ENCODE peak calls at places on chromosomes 6 and 20, in eight cellular contexts. One of them, this sample, is unnamed.

GRCh38 chr6:141077355-141078333 is 1055.1 kb upstream of the GJE1 start:
- DNase-seq in choroid plexus epithelial cell: peak; percentile 46
- DNase-seq in suprapubic skin: no peak
- DNase-seq in activated T-helper 1 cell treated with anti-CD3 and anti-CD28 coated beads, Interleukin-2, amount 50 U/mL, for 16 hours: no peak
- DNase-seq in Calu3: peak; percentile 32
- DNase-seq in PC-3: peak; percentile 47
- DNase-seq in ureter: no peak
- DNase-seq in hippocampal formation: no peak
- DNase-seq in this sample: no peak

GRCh38 chr6:113976806-113977205 is 5.9 kb upstream of the HDAC2 start:
- DNase-seq in choroid plexus epithelial cell: no peak
- DNase-seq in suprapubic skin: no peak
- DNase-seq in activated T-helper 1 cell treated with anti-CD3 and anti-CD28 coated beads, Interleukin-2, amount 50 U/mL, for 16 hours: no peak
- DNase-seq in Calu3: no peak
- DNase-seq in PC-3: no peak
- DNase-seq in ureter: no peak
- DNase-seq in hippocampal formation: no peak
- DNase-seq in this sample: no peak

GRCh38 chr6:113306552-113307145 is 550.5 kb upstream of the MARCKS start:
- DNase-seq in choroid plexus epithelial cell: peak; percentile 30
- DNase-seq in suprapubic skin: no peak
- DNase-seq in activated T-helper 1 cell treated with anti-CD3 and anti-CD28 coated beads, Interleukin-2, amount 50 U/mL, for 16 hours: no peak
- DNase-seq in Calu3: peak; percentile 81
- DNase-seq in PC-3: peak; percentile 68
- DNase-seq in ureter: no peak
- DNase-seq in hippocampal formation: no peak
- DNase-seq in this sample: no peak

GRCh38 chr6:22411408-22412105 is 114.7 kb upstream of the PRL start:
- DNase-seq in choroid plexus epithelial cell: peak; percentile 70
- DNase-seq in suprapubic skin: no peak
- DNase-seq in activated T-helper 1 cell treated with anti-CD3 and anti-CD28 coated beads, Interleukin-2, amount 50 U/mL, for 16 hours: no peak
- DNase-seq in Calu3: no peak
- DNase-seq in PC-3: no peak
- DNase-seq in ureter: no peak
- DNase-seq in hippocampal formation: no peak
- DNase-seq in this sample: no peak

GRCh38 chr6:115847671-115848070 is 213.0 kb downstream of the FRK start:
- DNase-seq in choroid plexus epithelial cell: no peak
- DNase-seq in suprapubic skin: no peak
- DNase-seq in activated T-helper 1 cell treated with anti-CD3 and anti-CD28 coated beads, Interleukin-2, amount 50 U/mL, for 16 hours: no peak
- DNase-seq in Calu3: no peak
- DNase-seq in PC-3: no peak
- DNase-seq in ureter: no peak
- DNase-seq in hippocampal formation: no peak
- DNase-seq in this sample: no peak

GRCh38 chr6:56708810-56709597 is 66.3 kb upstream of the DST start:
- DNase-seq in choroid plexus epithelial cell: peak; percentile 87
- DNase-seq in suprapubic skin: no peak
- DNase-seq in activated T-helper 1 cell treated with anti-CD3 and anti-CD28 coated beads, Interleukin-2, amount 50 U/mL, for 16 hours: no peak
- DNase-seq in Calu3: no peak
- DNase-seq in PC-3: peak; percentile 85
- DNase-seq in ureter: no peak
- DNase-seq in hippocampal formation: peak; percentile 71
- DNase-seq in this sample: no peak

GRCh38 chr6:145704153-145704781 is 31.1 kb downstream of the EPM2A start:
- DNase-seq in choroid plexus epithelial cell: peak; percentile 44
- DNase-seq in suprapubic skin: no peak
- DNase-seq in activated T-helper 1 cell treated with anti-CD3 and anti-CD28 coated beads, Interleukin-2, amount 50 U/mL, for 16 hours: no peak
- DNase-seq in Calu3: no peak
- DNase-seq in PC-3: peak; percentile 45
- DNase-seq in ureter: no peak
- DNase-seq in hippocampal formation: no peak
- DNase-seq in this sample: no peak

GRCh38 chr6:25652007-25652515 is at the start of gene SCGN:
- DNase-seq in choroid plexus epithelial cell: peak; percentile 68
- DNase-seq in suprapubic skin: peak; percentile 83
- DNase-seq in activated T-helper 1 cell treated with anti-CD3 and anti-CD28 coated beads, Interleukin-2, amount 50 U/mL, for 16 hours: no peak
- DNase-seq in Calu3: peak; percentile 88
- DNase-seq in PC-3: peak; percentile 58
- DNase-seq in ureter: peak; percentile 66
- DNase-seq in hippocampal formation: no peak
- DNase-seq in this sample: no peak

GRCh38 chr6:141685416-141685815 is 447.3 kb upstream of the GJE1 start:
- DNase-seq in choroid plexus epithelial cell: peak; percentile 14
- DNase-seq in suprapubic skin: no peak
- DNase-seq in activated T-helper 1 cell treated with anti-CD3 and anti-CD28 coated beads, Interleukin-2, amount 50 U/mL, for 16 hours: no peak
- DNase-seq in Calu3: no peak
- DNase-seq in PC-3: no peak
- DNase-seq in ureter: no peak
- DNase-seq in hippocampal formation: no peak
- DNase-seq in this sample: no peak

GRCh38 chr6:136927313-136927712 is 5.2 kb downstream of the SLC35D3 start:
- DNase-seq in choroid plexus epithelial cell: peak; percentile 53
- DNase-seq in suprapubic skin: no peak
- DNase-seq in activated T-helper 1 cell treated with anti-CD3 and anti-CD28 coated beads, Interleukin-2, amount 50 U/mL, for 16 hours: no peak
- DNase-seq in Calu3: peak; percentile 37
- DNase-seq in PC-3: peak; percentile 6
- DNase-seq in ureter: no peak
- DNase-seq in hippocampal formation: no peak
- DNase-seq in this sample: no peak

GRCh38 chr6:163226836-163227485 is 187.6 kb upstream of the QKI start:
- DNase-seq in choroid plexus epithelial cell: peak; percentile 74
- DNase-seq in suprapubic skin: no peak
- DNase-seq in activated T-helper 1 cell treated with anti-CD3 and anti-CD28 coated beads, Interleukin-2, amount 50 U/mL, for 16 hours: no peak
- DNase-seq in Calu3: no peak
- DNase-seq in PC-3: peak; percentile 2
- DNase-seq in ureter: no peak
- DNase-seq in hippocampal formation: no peak
- DNase-seq in this sample: no peak

GRCh38 chr20:8151371-8151770 is 19.3 kb downstream of the PLCB1 start:
- DNase-seq in choroid plexus epithelial cell: peak; percentile 23
- DNase-seq in suprapubic skin: no peak
- DNase-seq in activated T-helper 1 cell treated with anti-CD3 and anti-CD28 coated beads, Interleukin-2, amount 50 U/mL, for 16 hours: no peak
- DNase-seq in Calu3: no peak
- DNase-seq in PC-3: no peak
- DNase-seq in ureter: no peak
- DNase-seq in hippocampal formation: no peak
- DNase-seq in this sample: no peak

GRCh38 chr6:170438402-170438753 is 114.7 kb downstream of the PSMB1 start:
- DNase-seq in choroid plexus epithelial cell: peak; percentile 99
- DNase-seq in suprapubic skin: peak; percentile 87
- DNase-seq in activated T-helper 1 cell treated with anti-CD3 and anti-CD28 coated beads, Interleukin-2, amount 50 U/mL, for 16 hours: no peak
- DNase-seq in Calu3: peak; percentile 75
- DNase-seq in PC-3: peak; percentile 95
- DNase-seq in ureter: peak; percentile 74
- DNase-seq in hippocampal formation: peak; percentile 55
- DNase-seq in this sample: peak; percentile 96

GRCh38 chr6:53593001-53593488 is 48.1 kb upstream of the GCLC start:
- DNase-seq in choroid plexus epithelial cell: peak; percentile 30
- DNase-seq in suprapubic skin: no peak
- DNase-seq in activated T-helper 1 cell treated with anti-CD3 and anti-CD28 coated beads, Interleukin-2, amount 50 U/mL, for 16 hours: no peak
- DNase-seq in Calu3: no peak
- DNase-seq in PC-3: peak; percentile 49
- DNase-seq in ureter: no peak
- DNase-seq in hippocampal formation: no peak
- DNase-seq in this sample: no peak

GRCh38 chr6:108799791-108800190 is 48.4 kb upstream of the ARMC2 start:
- DNase-seq in choroid plexus epithelial cell: no peak
- DNase-seq in suprapubic skin: no peak
- DNase-seq in activated T-helper 1 cell treated with anti-CD3 and anti-CD28 coated beads, Interleukin-2, amount 50 U/mL, for 16 hours: no peak
- DNase-seq in Calu3: no peak
- DNase-seq in PC-3: no peak
- DNase-seq in ureter: no peak
- DNase-seq in hippocampal formation: no peak
- DNase-seq in this sample: no peak

GRCh38 chr6:44304282-44305199 is 8.6 kb downstream of the AARS2 start:
- DNase-seq in choroid plexus epithelial cell: peak; percentile 61
- DNase-seq in suprapubic skin: no peak
- DNase-seq in activated T-helper 1 cell treated with anti-CD3 and anti-CD28 coated beads, Interleukin-2, amount 50 U/mL, for 16 hours: no peak
- DNase-seq in Calu3: peak; percentile 62
- DNase-seq in PC-3: peak; percentile 35
- DNase-seq in ureter: no peak
- DNase-seq in hippocampal formation: no peak
- DNase-seq in this sample: no peak

GRCh38 chr6:40778186-40778585 is 191.0 kb upstream of the LRFN2 start:
- DNase-seq in choroid plexus epithelial cell: peak; percentile 35
- DNase-seq in suprapubic skin: no peak
- DNase-seq in activated T-helper 1 cell treated with anti-CD3 and anti-CD28 coated beads, Interleukin-2, amount 50 U/mL, for 16 hours: no peak
- DNase-seq in Calu3: no peak
- DNase-seq in PC-3: peak; percentile 55
- DNase-seq in ureter: no peak
- DNase-seq in hippocampal formation: no peak
- DNase-seq in this sample: no peak

GRCh38 chr20:20549267-20549612 is 163.2 kb downstream of the RALGAPA2 start:
- DNase-seq in choroid plexus epithelial cell: no peak
- DNase-seq in suprapubic skin: no peak
- DNase-seq in activated T-helper 1 cell treated with anti-CD3 and anti-CD28 coated beads, Interleukin-2, amount 50 U/mL, for 16 hours: no peak
- DNase-seq in Calu3: no peak
- DNase-seq in PC-3: peak; percentile 70
- DNase-seq in ureter: no peak
- DNase-seq in hippocampal formation: no peak
- DNase-seq in this sample: no peak

GRCh38 chr6:37190159-37190535 is 20.2 kb downstream of the PIM1 start:
- DNase-seq in choroid plexus epithelial cell: peak; percentile 53
- DNase-seq in suprapubic skin: no peak
- DNase-seq in activated T-helper 1 cell treated with anti-CD3 and anti-CD28 coated beads, Interleukin-2, amount 50 U/mL, for 16 hours: no peak
- DNase-seq in Calu3: no peak
- DNase-seq in PC-3: no peak
- DNase-seq in ureter: no peak
- DNase-seq in hippocampal formation: no peak
- DNase-seq in this sample: no peak

GRCh38 chr20:61157301-61157700 is 94.8 kb upstream of the CDH4 start:
- DNase-seq in choroid plexus epithelial cell: no peak
- DNase-seq in suprapubic skin: no peak
- DNase-seq in activated T-helper 1 cell treated with anti-CD3 and anti-CD28 coated beads, Interleukin-2, amount 50 U/mL, for 16 hours: no peak
- DNase-seq in Calu3: no peak
- DNase-seq in PC-3: no peak
- DNase-seq in ureter: no peak
- DNase-seq in hippocampal formation: no peak
- DNase-seq in this sample: no peak

GRCh38 chr20:3430376-3431069 is 23.1 kb upstream of the DNAAF9 start:
- DNase-seq in choroid plexus epithelial cell: no peak
- DNase-seq in suprapubic skin: no peak
- DNase-seq in activated T-helper 1 cell treated with anti-CD3 and anti-CD28 coated beads, Interleukin-2, amount 50 U/mL, for 16 hours: no peak
- DNase-seq in Calu3: no peak
- DNase-seq in PC-3: no peak
- DNase-seq in ureter: no peak
- DNase-seq in hippocampal formation: no peak
- DNase-seq in this sample: no peak

GRCh38 chr20:39112196-39112743 is 150.1 kb downstream of the DHX35 start:
- DNase-seq in choroid plexus epithelial cell: peak; percentile 62
- DNase-seq in suprapubic skin: no peak
- DNase-seq in activated T-helper 1 cell treated with anti-CD3 and anti-CD28 coated beads, Interleukin-2, amount 50 U/mL, for 16 hours: no peak
- DNase-seq in Calu3: peak; percentile 80
- DNase-seq in PC-3: peak; percentile 51
- DNase-seq in ureter: no peak
- DNase-seq in hippocampal formation: no peak
- DNase-seq in this sample: peak; percentile 36

GRCh38 chr6:18823782-18824386 is 436.7 kb downstream of the RNF144B start:
- DNase-seq in choroid plexus epithelial cell: peak; percentile 33
- DNase-seq in suprapubic skin: no peak
- DNase-seq in activated T-helper 1 cell treated with anti-CD3 and anti-CD28 coated beads, Interleukin-2, amount 50 U/mL, for 16 hours: no peak
- DNase-seq in Calu3: peak; percentile 16
- DNase-seq in PC-3: peak; percentile 62
- DNase-seq in ureter: no peak
- DNase-seq in hippocampal formation: no peak
- DNase-seq in this sample: no peak

GRCh38 chr6:38133932-38134703 is 314.6 kb downstream of the ZFAND3 start:
- DNase-seq in choroid plexus epithelial cell: no peak
- DNase-seq in suprapubic skin: no peak
- DNase-seq in activated T-helper 1 cell treated with anti-CD3 and anti-CD28 coated beads, Interleukin-2, amount 50 U/mL, for 16 hours: no peak
- DNase-seq in Calu3: peak; percentile 17
- DNase-seq in PC-3: peak; percentile 81
- DNase-seq in ureter: no peak
- DNase-seq in hippocampal formation: no peak
- DNase-seq in this sample: no peak

GRCh38 chr6:36679043-36679821 is 718 bp downstream of the CDKN1A start:
- DNase-seq in choroid plexus epithelial cell: peak; percentile 32
- DNase-seq in suprapubic skin: peak; percentile 94
- DNase-seq in activated T-helper 1 cell treated with anti-CD3 and anti-CD28 coated beads, Interleukin-2, amount 50 U/mL, for 16 hours: no peak
- DNase-seq in Calu3: peak; percentile 65
- DNase-seq in PC-3: peak; percentile 41
- DNase-seq in ureter: peak; percentile 73
- DNase-seq in hippocampal formation: no peak
- DNase-seq in this sample: peak; percentile 71

GRCh38 chr6:126054802-126055201 is 68.5 kb downstream of the TRMT11 start:
- DNase-seq in choroid plexus epithelial cell: peak; percentile 18
- DNase-seq in suprapubic skin: no peak
- DNase-seq in activated T-helper 1 cell treated with anti-CD3 and anti-CD28 coated beads, Interleukin-2, amount 50 U/mL, for 16 hours: no peak
- DNase-seq in Calu3: no peak
- DNase-seq in PC-3: no peak
- DNase-seq in ureter: no peak
- DNase-seq in hippocampal formation: no peak
- DNase-seq in this sample: no peak

GRCh38 chr20:62350098-62350628 is 16.9 kb downstream of the LAMA5 start:
- DNase-seq in choroid plexus epithelial cell: no peak
- DNase-seq in suprapubic skin: no peak
- DNase-seq in activated T-helper 1 cell treated with anti-CD3 and anti-CD28 coated beads, Interleukin-2, amount 50 U/mL, for 16 hours: no peak
- DNase-seq in Calu3: peak; percentile 98
- DNase-seq in PC-3: peak; percentile 96
- DNase-seq in ureter: peak; percentile 91
- DNase-seq in hippocampal formation: no peak
- DNase-seq in this sample: no peak

GRCh38 chr20:48825551-48825885 is 2.3 kb downstream of the PREX1 start:
- DNase-seq in choroid plexus epithelial cell: no peak
- DNase-seq in suprapubic skin: no peak
- DNase-seq in activated T-helper 1 cell treated with anti-CD3 and anti-CD28 coated beads, Interleukin-2, amount 50 U/mL, for 16 hours: no peak
- DNase-seq in Calu3: no peak
- DNase-seq in PC-3: no peak
- DNase-seq in ureter: no peak
- DNase-seq in hippocampal formation: no peak
- DNase-seq in this sample: no peak

GRCh38 chr6:160071805-160072687 is 49.6 kb upstream of the SLC22A1 start:
- DNase-seq in choroid plexus epithelial cell: peak; percentile 23
- DNase-seq in suprapubic skin: no peak
- DNase-seq in activated T-helper 1 cell treated with anti-CD3 and anti-CD28 coated beads, Interleukin-2, amount 50 U/mL, for 16 hours: no peak
- DNase-seq in Calu3: no peak
- DNase-seq in PC-3: peak; percentile 9
- DNase-seq in ureter: no peak
- DNase-seq in hippocampal formation: no peak
- DNase-seq in this sample: no peak

GRCh38 chr6:90168693-90169131 is 127.9 kb downstream of the BACH2 start:
- DNase-seq in choroid plexus epithelial cell: peak; percentile 61
- DNase-seq in suprapubic skin: no peak
- DNase-seq in activated T-helper 1 cell treated with anti-CD3 and anti-CD28 coated beads, Interleukin-2, amount 50 U/mL, for 16 hours: no peak
- DNase-seq in Calu3: no peak
- DNase-seq in PC-3: peak; percentile 19
- DNase-seq in ureter: no peak
- DNase-seq in hippocampal formation: no peak
- DNase-seq in this sample: no peak